ENCODE peak calls at places on chromosome 17, in ten cellular contexts. L is effector memory CD4-positive, alpha-beta T cell; W is IMR-90; H is CD8-positive, alpha-beta T cell; T is GM10248; B is NCI-H1436; A is stimulated activated naive CD8-positive, alpha-beta T cell treated with anti-CD3 and anti-CD28 coated beads, Interleukin-15, Interleukin-2, amounts not matched to agents 100 U/mL and 50 U/mL, for 24 hours; K is left ventricle myocardium superior; N is AG09309; C is NCI-H69. J is an unnamed sample.
A peak's percentile ranks its signal among the peaks of the same experiment; 100 is the strongest.

GRCh38 chr17:75493476-75494129 is 21.7 kb downstream of the CASKIN2 start:
- DNase-seq in C (no peak), H (no peak), A (no peak), B (no peak), W (no peak), N (no peak), T (no peak), L (no peak), K (no peak), J (no peak)

GRCh38 chr17:20925091-20925490 is 117.7 kb downstream of the USP22 start:
- DNase-seq in C (no peak), L (no peak), H (no peak), B (no peak), K (no peak), T (no peak), W (peak; percentile 60), A (no peak), N (no peak), J (no peak)

GRCh38 chr17:16439867-16440351 is 24.5 kb downstream of the TRPV2 start:
- DNase-seq in T (no peak), C (no peak), N (no peak), H (no peak), B (no peak), K (no peak), L (no peak), A (no peak), W (no peak), J (peak; percentile 30)

GRCh38 chr17:10119203-10120112 is 78.9 kb downstream of the GAS7 start:
- DNase-seq in T (no peak), A (peak; percentile 26), B (no peak), W (no peak), L (no peak), C (no peak), K (peak; percentile 61), H (no peak), N (no peak), J (no peak)

GRCh38 chr17:64572682-64573154 is 65.9 kb downstream of the CEP95 start:
- DNase-seq in N (peak; percentile 42), W (peak; percentile 61), L (no peak), K (no peak), B (no peak), C (peak; percentile 8), H (no peak), T (no peak), A (no peak), J (peak; percentile 84)

GRCh38 chr17:47978324-47978723 is 7.4 kb downstream of the CDK5RAP3 start:
- DNase-seq in B (peak; percentile 87), C (peak; percentile 87), K (peak; percentile 68), A (peak; percentile 52), T (peak; percentile 81), N (no peak), L (no peak), H (peak; percentile 8), W (peak; percentile 54), J (peak; percentile 59)

GRCh38 chr17:50314456-50315011 is 31.4 kb upstream of the XYLT2 start:
- DNase-seq in W (no peak), B (no peak), L (no peak), C (no peak), T (no peak), N (no peak), K (no peak), H (no peak), A (no peak), J (no peak)

GRCh38 chr17:80649672-80650338 is 105.2 kb downstream of the RPTOR start:
- DNase-seq in A (peak; percentile 83), T (peak; percentile 50), H (no peak), W (peak; percentile 92), C (peak; percentile 76), L (no peak), N (peak; percentile 74), B (no peak), K (peak; percentile 68), J (peak; percentile 53)

GRCh38 chr17:82497483-82498405 is 21.8 kb upstream of the FOXK2 start:
- DNase-seq in W (peak; percentile 82), T (peak; percentile 42), L (peak; percentile 39), N (no peak), K (peak; percentile 64), A (peak; percentile 53), H (no peak), B (no peak), C (peak; percentile 92), J (peak; percentile 80)

GRCh38 chr17:43351686-43352085 is 47.1 kb upstream of the ARL4D start:
- DNase-seq in W (no peak), A (no peak), N (no peak), L (no peak), C (no peak), K (no peak), H (no peak), B (no peak), T (no peak), J (peak; percentile 44)

GRCh38 chr17:80758793-80759673 is 214.4 kb downstream of the RPTOR start:
- DNase-seq in N (no peak), C (peak; percentile 26), A (peak; percentile 56), H (no peak), L (no peak), T (no peak), K (peak; percentile 65), B (no peak), W (peak; percentile 39), J (peak; percentile 12)

GRCh38 chr17:72811976-72812687 is 280.4 kb downstream of the SLC39A11 start:
- DNase-seq in C (no peak), W (no peak), K (no peak), N (no peak), H (no peak), B (no peak), L (no peak), T (no peak), A (no peak), J (peak; percentile 78)